ENCODE peak calls at places on chromosomes 6 and 20, in five cellular contexts. W is NCI-H446, E is H54, J is cardiac muscle cell, H is A549. U is an unnamed sample.
A peak's percentile ranks its signal among the peaks of the same experiment; 100 is the strongest.

GRCh38 chr20:24208652-24209051 is 220.1 kb upstream of the GGTLC1 start:
- DNase-seq in J (peak; percentile 34), H (peak; percentile 53), E (no peak), W (no peak), U (no peak)

GRCh38 chr20:31720486-31721407 is 1.9 kb downstream of the BCL2L1 start:
- DNase-seq in E (no peak), J (no peak), W (no peak), H (no peak), U (no peak)

GRCh38 chr20:61903575-61904340 is 161.9 kb downstream of the TAF4 start:
- DNase-seq in E (no peak), W (no peak), J (no peak), H (no peak), U (no peak)

GRCh38 chr20:41746635-41747034 is 128.5 kb upstream of the CHD6 start:
- DNase-seq in E (no peak), H (no peak), J (no peak), W (no peak), U (no peak)

GRCh38 chr6:107716688-107717089 is 107.4 kb downstream of the SCML4 start:
- DNase-seq in E (peak; percentile 33), J (no peak), H (peak; percentile 62), W (no peak), U (no peak)

GRCh38 chr6:37005827-37006514 is 516 bp downstream of the FGD2 start:
- DNase-seq in E (no peak), J (no peak), H (no peak), W (no peak), U (no peak)

GRCh38 chr20:1324598-1325172 is 4.3 kb downstream of the SDCBP2 start:
- DNase-seq in W (no peak), H (peak; percentile 42), E (no peak), J (no peak), U (peak; percentile 71)

GRCh38 chr6:26302941-26303559 is 61.9 kb upstream of the BTN3A2 start:
- DNase-seq in W (no peak), H (no peak), E (no peak), J (no peak), U (no peak)

GRCh38 chr6:108502826-108503225 is 57.9 kb upstream of the FOXO3 start:
- DNase-seq in E (no peak), J (no peak), W (no peak), H (no peak), U (no peak)

U was measured in SJSA1.